ENCODE peak calls at places on chromosomes 12 and 14, in five cellular contexts. T, L, Z, I and C are unnamed samples.

GRCh38 chr14:74792249-74793039 is 29.3 kb downstream of the YLPM1 start:
- DNase-seq in T (no peak), L (no peak), I (no peak), Z (no peak), C (peak)

GRCh38 chr12:28704477-28705169 is 444.5 kb upstream of the FAR2 start:
- DNase-seq in Z (no peak), T (no peak), L (no peak), I (peak), C (peak)

GRCh38 chr14:104112609-104113571 is 25.5 kb upstream of the KIF26A start:
- DNase-seq in L (no peak), Z (no peak), I (no peak), T (no peak), C (no peak)

GRCh38 chr14:70887207-70888150 is 19.8 kb upstream of the PCNX1 start:
- DNase-seq in T (no peak), Z (no peak), L (no peak), I (no peak), C (peak)

GRCh38 chr12:125645724-125646123 is 580.5 kb downstream of the AACS start:
- DNase-seq in I (no peak), Z (no peak), L (no peak), T (no peak), C (no peak)

GRCh38 chr12:78085562-78086182 is 255.0 kb downstream of the NAV3 start:
- DNase-seq in Z (no peak), I (peak), L (no peak), T (no peak), C (peak)

GRCh38 chr14:32709072-32709471 is 229.6 kb upstream of the NPAS3 start:
- DNase-seq in I (peak), T (no peak), Z (no peak), L (no peak), C (peak)

GRCh38 chr12:66030217-66030781 is 100.3 kb downstream of the LLPH start:
- DNase-seq in L (no peak), T (no peak), Z (no peak), I (no peak), C (no peak)

GRCh38 chr12:19222566-19222965 is 93.0 kb downstream of the PLEKHA5 start:
- DNase-seq in T (no peak), L (no peak), Z (no peak), I (no peak), C (no peak)

GRCh38 chr12:2291182-2291832 is 238.5 kb downstream of the CACNA1C start:
- DNase-seq in Z (peak), L (peak), I (peak), T (peak), C (no peak)

GRCh38 chr14:58663494-58664111 is 25.8 kb downstream of the DACT1 start:
- DNase-seq in Z (no peak), L (no peak), T (peak), I (peak), C (peak)

GRCh38 chr14:101469382-101470251 is 91.7 kb upstream of the DIO3 start:
- DNase-seq in I (no peak), L (no peak), Z (no peak), T (no peak), C (no peak)

GRCh38 chr12:94244165-94245133 is 96.1 kb downstream of the PLXNC1 start:
- DNase-seq in T (no peak), Z (no peak), I (no peak), L (peak), C (no peak)

GRCh38 chr12:25615119-25615518 is 62.0 kb upstream of the LMNTD1 start:
- DNase-seq in I (peak), T (no peak), L (no peak), Z (no peak), C (peak)

GRCh38 chr12:8950702-8951478 is 1.4 kb upstream of the M6PR start:
- DNase-seq in Z (no peak), L (no peak), I (no peak), T (no peak), C (no peak)

GRCh38 chr12:3326156-3326849 is 164.7 kb upstream of the PRMT8 start:
- DNase-seq in T (no peak), Z (no peak), I (no peak), L (no peak), C (no peak)

GRCh38 chr12:124213606-124214347 is 81.1 kb upstream of the RFLNA start:
- DNase-seq in L (no peak), T (no peak), I (no peak), Z (no peak), C (peak)

GRCh38 chr12:53928054-53928879 is 10.4 kb upstream of the HOXC13 start:
- DNase-seq in I (no peak), T (no peak), Z (no peak), L (no peak), C (no peak)

GRCh38 chr12:61422786-61423185 is 837.4 kb upstream of the USP15 start:
- DNase-seq in Z (no peak), T (no peak), I (no peak), L (no peak), C (no peak)